ENCODE peak calls at places on chromosomes 4 and X, in ten cellular contexts. R is EH; P is GM13977; A is mesothelial cell of epicardium; X is dorsolateral prefrontal cortex; E is activated CD4-positive, alpha-beta memory T cell treated with anti-CD3 and anti-CD28 coated beads, Interleukin-2, amount 10 ng/mL, durations not matched to agents 7 days and 5 days; Q is A549; Y is amniotic stem cell; T is NCI-H2029 treated with DMSO at 0.1 percent for 48 hours; H is activated naive CD8-positive, alpha-beta T cell treated with anti-CD3 and anti-CD28 coated beads, Interleukin-2, amount 50 U/mL, for 24 hours. L is an unnamed sample.

GRCh38 chrX:148670277-148670676 is 169.9 kb downstream of the AFF2 start:
- DNase-seq in R (no peak), P (no peak), A (no peak), X (no peak), E (no peak), Q (no peak), Y (no peak), T (no peak), H (no peak), L (no peak)

GRCh38 chr4:95465010-95465409 is 83.8 kb downstream of the UNC5C start:
- DNase-seq in R (no peak), P (no peak), A (no peak), X (no peak), E (no peak), Q (peak), Y (no peak), T (no peak), H (no peak), L (no peak)

GRCh38 chr4:150004481-150004880 is 73.8 kb upstream of the DCLK2 start:
- DNase-seq in R (peak), P (no peak), A (no peak), X (no peak), E (no peak), Q (no peak), Y (no peak), T (no peak), H (no peak), L (no peak)

GRCh38 chr4:3461515-3462291 is 1.4 kb upstream of the DOK7 start:
- DNase-seq in R (no peak), P (no peak), A (peak), X (peak), E (no peak), Q (no peak), Y (no peak), T (peak), H (no peak), L (no peak)

GRCh38 chrX:25125483-25125882 is 109.7 kb upstream of the ARX start:
- DNase-seq in R (no peak), P (no peak), A (no peak), X (no peak), E (no peak), Q (no peak), Y (no peak), T (no peak), H (no peak), L (no peak)

GRCh38 chrX:132094169-132094568 is 33.7 kb downstream of the FRMD7 start:
- DNase-seq in R (no peak), P (no peak), A (no peak), X (no peak), E (no peak), Q (no peak), Y (no peak), T (no peak), H (no peak), L (no peak)

GRCh38 chr4:23373269-23373668 is 516.6 kb downstream of the PPARGC1A start:
- DNase-seq in R (no peak), P (no peak), A (no peak), X (no peak), E (no peak), Q (peak), Y (no peak), T (peak), H (peak), L (no peak)

GRCh38 chr4:81724925-81725329 is 253.2 kb upstream of the RASGEF1B start:
- DNase-seq in R (no peak), P (no peak), A (no peak), X (no peak), E (peak), Q (no peak), Y (no peak), T (no peak), H (peak), L (peak)

GRCh38 chr4:145098675-145099037 is 545 bp downstream of the ABCE1 start:
- DNase-seq in R (peak), P (peak), A (no peak), X (peak), E (peak), Q (peak), Y (no peak), T (peak), H (peak), L (peak)

GRCh38 chr4:46946914-46947313 is 37.9 kb upstream of the COX7B2 start:
- DNase-seq in R (peak), P (no peak), A (no peak), X (no peak), E (no peak), Q (no peak), Y (no peak), T (no peak), H (no peak), L (no peak)

GRCh38 chr4:69823481-69824186 is 36.3 kb downstream of the SULT1E1 start:
- DNase-seq in R (no peak), P (no peak), A (no peak), X (no peak), E (peak), Q (no peak), Y (no peak), T (peak), H (peak), L (peak)

GRCh38 chr4:108881190-108881589 is 118.3 kb upstream of the ETNPPL start:
- DNase-seq in R (peak), P (no peak), A (no peak), X (no peak), E (no peak), Q (no peak), Y (peak), T (no peak), H (no peak), L (no peak)

GRCh38 chrX:93875621-93876282 is 201.7 kb downstream of the FAM133A start:
- DNase-seq in R (no peak), P (no peak), A (no peak), X (no peak), E (no peak), Q (no peak), Y (no peak), T (no peak), H (no peak), L (no peak)

GRCh38 chr4:60344908-60345307 is 855.2 kb upstream of the ADGRL3 start:
- DNase-seq in R (no peak), P (no peak), A (no peak), X (no peak), E (no peak), Q (no peak), Y (no peak), T (no peak), H (no peak), L (no peak)

GRCh38 chr4:69092190-69092589 is 4.1 kb upstream of the UGT2B7 start:
- DNase-seq in R (peak), P (no peak), A (no peak), X (no peak), E (no peak), Q (no peak), Y (no peak), T (no peak), H (no peak), L (no peak)

GRCh38 chr4:11149612-11150259 is 279.0 kb downstream of the HS3ST1 start:
- DNase-seq in R (no peak), P (no peak), A (no peak), X (no peak), E (no peak), Q (no peak), Y (no peak), T (no peak), H (no peak), L (no peak)

GRCh38 chr4:67446811-67447210 is 98.5 kb downstream of the CENPC start:
- DNase-seq in R (no peak), P (no peak), A (no peak), X (no peak), E (no peak), Q (no peak), Y (no peak), T (no peak), H (no peak), L (no peak)

GRCh38 chr4:16532240-16532990 is 306.1 kb upstream of the TAPT1 start:
- DNase-seq in R (peak), P (no peak), A (no peak), X (no peak), E (no peak), Q (no peak), Y (no peak), T (no peak), H (no peak), L (no peak)

GRCh38 chr4:40264497-40264896 is 67.7 kb downstream of the RHOH start:
- DNase-seq in R (peak), P (no peak), A (no peak), X (no peak), E (no peak), Q (no peak), Y (peak), T (no peak), H (no peak), L (no peak)

GRCh38 chr4:118849867-118850812 is 14.2 kb upstream of the SEC24D start:
- DNase-seq in R (peak), P (no peak), A (no peak), X (no peak), E (peak), Q (no peak), Y (no peak), T (peak), H (no peak), L (peak)